ENCODE peak calls at places on chromosomes 13 and 19, in ten cellular contexts. One of them, this sample, is unnamed.

GRCh38 chr13:45838171-45838745 is 13.3 kb downstream of the SIAH3 start:
- DNase-seq in progenitor cell of endocrine pancreas: no peak
- DNase-seq in stimulated activated CD4-positive, alpha-beta T cell treated with anti-CD3 and anti-CD28 coated beads, Interleukin-15, amount 100 ng/mL, for 24 hours: no peak
- DNase-seq in endodermal cell: no peak
- DNase-seq in AG08396: no peak
- DNase-seq in HTR-8/SVneo: no peak
- DNase-seq in stimulated activated CD8-positive, alpha-beta memory T cell treated with anti-CD3 and anti-CD28 coated beads, Interleukin-15, amount 100 ng/mL, for 1 hour: no peak
- DNase-seq in smooth muscle cell of the brain vasculature: no peak
- DNase-seq in mesenteric fat pad: no peak
- DNase-seq in brain microvascular endothelial cell: no peak
- DNase-seq in this sample: no peak

GRCh38 chr13:85254641-85255040 is 544.6 kb downstream of the SLITRK6 start:
- DNase-seq in progenitor cell of endocrine pancreas: no peak
- DNase-seq in stimulated activated CD4-positive, alpha-beta T cell treated with anti-CD3 and anti-CD28 coated beads, Interleukin-15, amount 100 ng/mL, for 24 hours: no peak
- DNase-seq in endodermal cell: no peak
- DNase-seq in AG08396: no peak
- DNase-seq in HTR-8/SVneo: no peak
- DNase-seq in stimulated activated CD8-positive, alpha-beta memory T cell treated with anti-CD3 and anti-CD28 coated beads, Interleukin-15, amount 100 ng/mL, for 1 hour: no peak
- DNase-seq in smooth muscle cell of the brain vasculature: no peak
- DNase-seq in mesenteric fat pad: no peak
- DNase-seq in brain microvascular endothelial cell: no peak
- DNase-seq in this sample: no peak

GRCh38 chr13:33069365-33069764 is 53.1 kb downstream of the KL start:
- DNase-seq in progenitor cell of endocrine pancreas: no peak
- DNase-seq in stimulated activated CD4-positive, alpha-beta T cell treated with anti-CD3 and anti-CD28 coated beads, Interleukin-15, amount 100 ng/mL, for 24 hours: no peak
- DNase-seq in endodermal cell: no peak
- DNase-seq in AG08396: no peak
- DNase-seq in HTR-8/SVneo: no peak
- DNase-seq in stimulated activated CD8-positive, alpha-beta memory T cell treated with anti-CD3 and anti-CD28 coated beads, Interleukin-15, amount 100 ng/mL, for 1 hour: no peak
- DNase-seq in smooth muscle cell of the brain vasculature: no peak
- DNase-seq in mesenteric fat pad: no peak
- DNase-seq in brain microvascular endothelial cell: no peak
- DNase-seq in this sample: no peak

GRCh38 chr19:54207908-54208783 is 7.5 kb downstream of the RPS9 start:
- DNase-seq in progenitor cell of endocrine pancreas: no peak
- DNase-seq in stimulated activated CD4-positive, alpha-beta T cell treated with anti-CD3 and anti-CD28 coated beads, Interleukin-15, amount 100 ng/mL, for 24 hours: peak; percentile 66
- DNase-seq in endodermal cell: peak; percentile 83
- DNase-seq in AG08396: no peak
- DNase-seq in HTR-8/SVneo: no peak
- DNase-seq in stimulated activated CD8-positive, alpha-beta memory T cell treated with anti-CD3 and anti-CD28 coated beads, Interleukin-15, amount 100 ng/mL, for 1 hour: no peak
- DNase-seq in smooth muscle cell of the brain vasculature: no peak
- DNase-seq in mesenteric fat pad: no peak
- DNase-seq in brain microvascular endothelial cell: peak; percentile 40
- DNase-seq in this sample: no peak

GRCh38 chr13:35912841-35913240 is 218.3 kb downstream of the DCLK1 start:
- DNase-seq in progenitor cell of endocrine pancreas: no peak
- DNase-seq in stimulated activated CD4-positive, alpha-beta T cell treated with anti-CD3 and anti-CD28 coated beads, Interleukin-15, amount 100 ng/mL, for 24 hours: no peak
- DNase-seq in endodermal cell: no peak
- DNase-seq in AG08396: no peak
- DNase-seq in HTR-8/SVneo: no peak
- DNase-seq in stimulated activated CD8-positive, alpha-beta memory T cell treated with anti-CD3 and anti-CD28 coated beads, Interleukin-15, amount 100 ng/mL, for 1 hour: no peak
- DNase-seq in smooth muscle cell of the brain vasculature: no peak
- DNase-seq in mesenteric fat pad: no peak
- DNase-seq in brain microvascular endothelial cell: no peak
- DNase-seq in this sample: no peak

GRCh38 chr13:91017031-91017668 is 330.3 kb upstream of the MIR17HG start:
- DNase-seq in progenitor cell of endocrine pancreas: peak; percentile 20
- DNase-seq in stimulated activated CD4-positive, alpha-beta T cell treated with anti-CD3 and anti-CD28 coated beads, Interleukin-15, amount 100 ng/mL, for 24 hours: peak; percentile 41
- DNase-seq in endodermal cell: peak; percentile 87
- DNase-seq in AG08396: peak; percentile 23
- DNase-seq in HTR-8/SVneo: peak; percentile 28
- DNase-seq in stimulated activated CD8-positive, alpha-beta memory T cell treated with anti-CD3 and anti-CD28 coated beads, Interleukin-15, amount 100 ng/mL, for 1 hour: no peak
- DNase-seq in smooth muscle cell of the brain vasculature: peak; percentile 4
- DNase-seq in mesenteric fat pad: no peak
- DNase-seq in brain microvascular endothelial cell: peak; percentile 23
- DNase-seq in this sample: no peak

GRCh38 chr13:30881191-30881651 is 24.9 kb upstream of the MEDAG start:
- DNase-seq in progenitor cell of endocrine pancreas: no peak
- DNase-seq in stimulated activated CD4-positive, alpha-beta T cell treated with anti-CD3 and anti-CD28 coated beads, Interleukin-15, amount 100 ng/mL, for 24 hours: no peak
- DNase-seq in endodermal cell: no peak
- DNase-seq in AG08396: no peak
- DNase-seq in HTR-8/SVneo: no peak
- DNase-seq in stimulated activated CD8-positive, alpha-beta memory T cell treated with anti-CD3 and anti-CD28 coated beads, Interleukin-15, amount 100 ng/mL, for 1 hour: no peak
- DNase-seq in smooth muscle cell of the brain vasculature: no peak
- DNase-seq in mesenteric fat pad: no peak
- DNase-seq in brain microvascular endothelial cell: no peak
- DNase-seq in this sample: no peak

GRCh38 chr19:49056101-49056901 is 1.2 kb downstream of the CGB7 start:
- DNase-seq in progenitor cell of endocrine pancreas: peak; percentile 51
- DNase-seq in stimulated activated CD4-positive, alpha-beta T cell treated with anti-CD3 and anti-CD28 coated beads, Interleukin-15, amount 100 ng/mL, for 24 hours: peak; percentile 66
- DNase-seq in endodermal cell: peak; percentile 89
- DNase-seq in AG08396: peak; percentile 89
- DNase-seq in HTR-8/SVneo: peak; percentile 85
- DNase-seq in stimulated activated CD8-positive, alpha-beta memory T cell treated with anti-CD3 and anti-CD28 coated beads, Interleukin-15, amount 100 ng/mL, for 1 hour: no peak
- DNase-seq in smooth muscle cell of the brain vasculature: no peak
- DNase-seq in mesenteric fat pad: no peak
- DNase-seq in brain microvascular endothelial cell: peak; percentile 9
- DNase-seq in this sample: no peak

GRCh38 chr19:16386619-16387240 is 62.1 kb downstream of the KLF2 start:
- DNase-seq in progenitor cell of endocrine pancreas: no peak
- DNase-seq in stimulated activated CD4-positive, alpha-beta T cell treated with anti-CD3 and anti-CD28 coated beads, Interleukin-15, amount 100 ng/mL, for 24 hours: peak; percentile 57
- DNase-seq in endodermal cell: peak; percentile 85
- DNase-seq in AG08396: peak; percentile 83
- DNase-seq in HTR-8/SVneo: peak; percentile 66
- DNase-seq in stimulated activated CD8-positive, alpha-beta memory T cell treated with anti-CD3 and anti-CD28 coated beads, Interleukin-15, amount 100 ng/mL, for 1 hour: no peak
- DNase-seq in smooth muscle cell of the brain vasculature: no peak
- DNase-seq in mesenteric fat pad: no peak
- DNase-seq in brain microvascular endothelial cell: peak; percentile 61
- DNase-seq in this sample: no peak

GRCh38 chr19:49490287-49491029 is 3.0 kb downstream of the RPL13A start:
- DNase-seq in progenitor cell of endocrine pancreas: no peak
- DNase-seq in stimulated activated CD4-positive, alpha-beta T cell treated with anti-CD3 and anti-CD28 coated beads, Interleukin-15, amount 100 ng/mL, for 24 hours: peak; percentile 44
- DNase-seq in endodermal cell: no peak
- DNase-seq in AG08396: no peak
- DNase-seq in HTR-8/SVneo: no peak
- DNase-seq in stimulated activated CD8-positive, alpha-beta memory T cell treated with anti-CD3 and anti-CD28 coated beads, Interleukin-15, amount 100 ng/mL, for 1 hour: no peak
- DNase-seq in smooth muscle cell of the brain vasculature: no peak
- DNase-seq in mesenteric fat pad: no peak
- DNase-seq in brain microvascular endothelial cell: no peak
- DNase-seq in this sample: no peak